ENCODE peak calls at places on chromosomes 12 and 14, in ten cellular contexts. One of them, this sample, is unnamed.

GRCh38 chr12:121400332-121401139 is 618 bp downstream of the RNF34 start:
- DNase-seq in tibial nerve: no peak
- DNase-seq in stomach: peak
- DNase-seq in CD8-positive, alpha-beta memory T cell: peak
- DNase-seq in A549: no peak
- DNase-seq in fibroblast of lung: peak
- DNase-seq in PC-3: peak
- DNase-seq in Karpas-422: peak
- DNase-seq in thoracic aorta: no peak
- DNase-seq in adrenal gland: peak
- DNase-seq in this sample: no peak

GRCh38 chr12:34604227-34604626 is 581.9 kb downstream of the ALG10 start:
- DNase-seq in tibial nerve: no peak
- DNase-seq in stomach: no peak
- DNase-seq in CD8-positive, alpha-beta memory T cell: no peak
- DNase-seq in A549: no peak
- DNase-seq in fibroblast of lung: no peak
- DNase-seq in PC-3: no peak
- DNase-seq in Karpas-422: no peak
- DNase-seq in thoracic aorta: no peak
- DNase-seq in adrenal gland: no peak
- DNase-seq in this sample: no peak

GRCh38 chr12:72296389-72296788 is 24.2 kb downstream of the TRHDE start:
- DNase-seq in tibial nerve: no peak
- DNase-seq in stomach: no peak
- DNase-seq in CD8-positive, alpha-beta memory T cell: no peak
- DNase-seq in A549: peak
- DNase-seq in fibroblast of lung: peak
- DNase-seq in PC-3: peak
- DNase-seq in Karpas-422: no peak
- DNase-seq in thoracic aorta: no peak
- DNase-seq in adrenal gland: no peak
- DNase-seq in this sample: peak

GRCh38 chr12:82099216-82099615 is 259.0 kb downstream of the CCDC59 start:
- DNase-seq in tibial nerve: no peak
- DNase-seq in stomach: no peak
- DNase-seq in CD8-positive, alpha-beta memory T cell: no peak
- DNase-seq in A549: no peak
- DNase-seq in fibroblast of lung: no peak
- DNase-seq in PC-3: no peak
- DNase-seq in Karpas-422: no peak
- DNase-seq in thoracic aorta: no peak
- DNase-seq in adrenal gland: no peak
- DNase-seq in this sample: peak

GRCh38 chr12:73308079-73308478 is 1035.9 kb downstream of the TRHDE start:
- DNase-seq in tibial nerve: no peak
- DNase-seq in stomach: no peak
- DNase-seq in CD8-positive, alpha-beta memory T cell: no peak
- DNase-seq in A549: no peak
- DNase-seq in fibroblast of lung: no peak
- DNase-seq in PC-3: no peak
- DNase-seq in Karpas-422: no peak
- DNase-seq in thoracic aorta: no peak
- DNase-seq in adrenal gland: no peak
- DNase-seq in this sample: no peak

GRCh38 chr14:27958757-27959156 is 807.8 kb upstream of the FOXG1 start:
- DNase-seq in tibial nerve: no peak
- DNase-seq in stomach: no peak
- DNase-seq in CD8-positive, alpha-beta memory T cell: no peak
- DNase-seq in A549: no peak
- DNase-seq in fibroblast of lung: no peak
- DNase-seq in PC-3: no peak
- DNase-seq in Karpas-422: no peak
- DNase-seq in thoracic aorta: no peak
- DNase-seq in adrenal gland: no peak
- DNase-seq in this sample: no peak

GRCh38 chr12:15216036-15216889 is 5.0 kb downstream of the RERG start:
- DNase-seq in tibial nerve: no peak
- DNase-seq in stomach: no peak
- DNase-seq in CD8-positive, alpha-beta memory T cell: no peak
- DNase-seq in A549: no peak
- DNase-seq in fibroblast of lung: no peak
- DNase-seq in PC-3: no peak
- DNase-seq in Karpas-422: no peak
- DNase-seq in thoracic aorta: no peak
- DNase-seq in adrenal gland: no peak
- DNase-seq in this sample: no peak

GRCh38 chr12:22173154-22173553 is 127.1 kb downstream of the CMAS start:
- DNase-seq in tibial nerve: no peak
- DNase-seq in stomach: no peak
- DNase-seq in CD8-positive, alpha-beta memory T cell: no peak
- DNase-seq in A549: peak
- DNase-seq in fibroblast of lung: peak
- DNase-seq in PC-3: no peak
- DNase-seq in Karpas-422: no peak
- DNase-seq in thoracic aorta: no peak
- DNase-seq in adrenal gland: no peak
- DNase-seq in this sample: no peak

GRCh38 chr14:91164676-91165075 is 50.8 kb downstream of the DGLUCY start:
- DNase-seq in tibial nerve: no peak
- DNase-seq in stomach: peak
- DNase-seq in CD8-positive, alpha-beta memory T cell: no peak
- DNase-seq in A549: no peak
- DNase-seq in fibroblast of lung: no peak
- DNase-seq in PC-3: peak
- DNase-seq in Karpas-422: no peak
- DNase-seq in thoracic aorta: no peak
- DNase-seq in adrenal gland: peak
- DNase-seq in this sample: peak

GRCh38 chr14:41022932-41023331 is 583.7 kb upstream of the LRFN5 start:
- DNase-seq in tibial nerve: no peak
- DNase-seq in stomach: no peak
- DNase-seq in CD8-positive, alpha-beta memory T cell: no peak
- DNase-seq in A549: no peak
- DNase-seq in fibroblast of lung: no peak
- DNase-seq in PC-3: peak
- DNase-seq in Karpas-422: no peak
- DNase-seq in thoracic aorta: no peak
- DNase-seq in adrenal gland: no peak
- DNase-seq in this sample: no peak

GRCh38 chr12:112870267-112870980 is 36.3 kb upstream of the OAS1 start:
- DNase-seq in tibial nerve: no peak
- DNase-seq in stomach: no peak
- DNase-seq in CD8-positive, alpha-beta memory T cell: no peak
- DNase-seq in A549: no peak
- DNase-seq in fibroblast of lung: no peak
- DNase-seq in PC-3: no peak
- DNase-seq in Karpas-422: no peak
- DNase-seq in thoracic aorta: no peak
- DNase-seq in adrenal gland: no peak
- DNase-seq in this sample: no peak

GRCh38 chr12:74483057-74483456 is 54.6 kb upstream of the ATXN7L3B start:
- DNase-seq in tibial nerve: no peak
- DNase-seq in stomach: no peak
- DNase-seq in CD8-positive, alpha-beta memory T cell: no peak
- DNase-seq in A549: no peak
- DNase-seq in fibroblast of lung: no peak
- DNase-seq in PC-3: no peak
- DNase-seq in Karpas-422: no peak
- DNase-seq in thoracic aorta: no peak
- DNase-seq in adrenal gland: no peak
- DNase-seq in this sample: no peak

GRCh38 chr14:75041613-75042012 is 9.7 kb downstream of the MLH3 start:
- DNase-seq in tibial nerve: no peak
- DNase-seq in stomach: no peak
- DNase-seq in CD8-positive, alpha-beta memory T cell: no peak
- DNase-seq in A549: no peak
- DNase-seq in fibroblast of lung: no peak
- DNase-seq in PC-3: peak
- DNase-seq in Karpas-422: no peak
- DNase-seq in thoracic aorta: no peak
- DNase-seq in adrenal gland: no peak
- DNase-seq in this sample: no peak

GRCh38 chr14:52356025-52356424 is 41.9 kb downstream of the PTGER2 start:
- DNase-seq in tibial nerve: no peak
- DNase-seq in stomach: no peak
- DNase-seq in CD8-positive, alpha-beta memory T cell: no peak
- DNase-seq in A549: no peak
- DNase-seq in fibroblast of lung: no peak
- DNase-seq in PC-3: peak
- DNase-seq in Karpas-422: no peak
- DNase-seq in thoracic aorta: no peak
- DNase-seq in adrenal gland: no peak
- DNase-seq in this sample: no peak

GRCh38 chr12:11622774-11623375 is 26.6 kb upstream of the ETV6 start:
- DNase-seq in tibial nerve: no peak
- DNase-seq in stomach: no peak
- DNase-seq in CD8-positive, alpha-beta memory T cell: no peak
- DNase-seq in A549: no peak
- DNase-seq in fibroblast of lung: no peak
- DNase-seq in PC-3: peak
- DNase-seq in Karpas-422: peak
- DNase-seq in thoracic aorta: no peak
- DNase-seq in adrenal gland: no peak
- DNase-seq in this sample: no peak

GRCh38 chr14:102390064-102390463 is 27.3 kb downstream of the TECPR2 start:
- DNase-seq in tibial nerve: no peak
- DNase-seq in stomach: no peak
- DNase-seq in CD8-positive, alpha-beta memory T cell: no peak
- DNase-seq in A549: no peak
- DNase-seq in fibroblast of lung: peak
- DNase-seq in PC-3: peak
- DNase-seq in Karpas-422: no peak
- DNase-seq in thoracic aorta: no peak
- DNase-seq in adrenal gland: no peak
- DNase-seq in this sample: no peak
- H3K27ac ChIP-seq in tibial nerve: no peak
- H3K27ac ChIP-seq in stomach: peak
- H3K27ac ChIP-seq in CD8-positive, alpha-beta memory T cell: no peak
- H3K27ac ChIP-seq in A549: no peak
- H3K27ac ChIP-seq in fibroblast of lung: no peak
- H3K27ac ChIP-seq in PC-3: no peak
- H3K27ac ChIP-seq in Karpas-422: no peak
- H3K27ac ChIP-seq in thoracic aorta: no peak
- H3K27ac ChIP-seq in adrenal gland: no peak
- H3K27ac ChIP-seq in this sample: no peak

GRCh38 chr12:126685636-126686035 is 1581.3 kb upstream of the TMEM132C start:
- DNase-seq in tibial nerve: no peak
- DNase-seq in stomach: no peak
- DNase-seq in CD8-positive, alpha-beta memory T cell: no peak
- DNase-seq in A549: no peak
- DNase-seq in fibroblast of lung: no peak
- DNase-seq in PC-3: no peak
- DNase-seq in Karpas-422: no peak
- DNase-seq in thoracic aorta: no peak
- DNase-seq in adrenal gland: no peak
- DNase-seq in this sample: no peak
- H3K27ac ChIP-seq in tibial nerve: no peak
- H3K27ac ChIP-seq in stomach: no peak
- H3K27ac ChIP-seq in CD8-positive, alpha-beta memory T cell: no peak
- H3K27ac ChIP-seq in A549: no peak
- H3K27ac ChIP-seq in fibroblast of lung: no peak
- H3K27ac ChIP-seq in PC-3: no peak
- H3K27ac ChIP-seq in Karpas-422: no peak
- H3K27ac ChIP-seq in thoracic aorta: no peak
- H3K27ac ChIP-seq in adrenal gland: no peak
- H3K27ac ChIP-seq in this sample: no peak

DNA sequence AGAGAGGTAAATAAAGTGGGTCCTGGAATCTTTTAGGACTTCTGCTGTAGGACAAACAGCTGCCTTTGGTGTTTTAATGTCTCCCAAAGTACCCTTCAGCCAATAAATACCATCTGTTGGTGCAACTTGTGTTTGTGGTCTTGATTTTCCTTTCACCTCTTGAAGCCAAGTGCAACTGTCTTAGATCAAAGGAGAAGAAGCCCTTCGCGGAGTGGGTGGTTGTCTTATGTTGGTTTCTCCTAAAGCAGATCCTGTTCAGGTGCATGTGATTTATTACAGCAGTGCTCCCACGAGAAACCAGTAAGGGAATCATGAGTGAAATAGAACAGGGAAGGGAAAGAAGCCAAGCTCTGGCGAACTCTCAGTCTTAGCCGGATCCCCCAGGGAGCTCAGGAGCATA is 27.7 kb downstream of the HRK start:
- DNase-seq in tibial nerve: no peak
- DNase-seq in stomach: no peak
- DNase-seq in CD8-positive, alpha-beta memory T cell: no peak
- DNase-seq in A549: no peak
- DNase-seq in fibroblast of lung: no peak
- DNase-seq in PC-3: no peak
- DNase-seq in Karpas-422: no peak
- DNase-seq in thoracic aorta: no peak
- DNase-seq in adrenal gland: no peak
- DNase-seq in this sample: no peak
- H3K27ac ChIP-seq in tibial nerve: no peak
- H3K27ac ChIP-seq in stomach: no peak
- H3K27ac ChIP-seq in CD8-positive, alpha-beta memory T cell: no peak
- H3K27ac ChIP-seq in A549: no peak
- H3K27ac ChIP-seq in fibroblast of lung: no peak
- H3K27ac ChIP-seq in PC-3: no peak
- H3K27ac ChIP-seq in Karpas-422: no peak
- H3K27ac ChIP-seq in thoracic aorta: no peak
- H3K27ac ChIP-seq in adrenal gland: no peak
- H3K27ac ChIP-seq in this sample: no peak

GRCh38 chr14:69013943-69014782 is 35.1 kb upstream of the ACTN1 start:
- DNase-seq in tibial nerve: peak
- DNase-seq in stomach: peak
- DNase-seq in CD8-positive, alpha-beta memory T cell: no peak
- DNase-seq in A549: no peak
- DNase-seq in fibroblast of lung: peak
- DNase-seq in PC-3: peak
- DNase-seq in Karpas-422: peak
- DNase-seq in thoracic aorta: no peak
- DNase-seq in adrenal gland: no peak
- DNase-seq in this sample: peak

GRCh38 chr14:69012251-69012953 is 33.3 kb upstream of the ACTN1 start:
- DNase-seq in tibial nerve: no peak
- DNase-seq in stomach: no peak
- DNase-seq in CD8-positive, alpha-beta memory T cell: no peak
- DNase-seq in A549: no peak
- DNase-seq in fibroblast of lung: peak
- DNase-seq in PC-3: no peak
- DNase-seq in Karpas-422: no peak
- DNase-seq in thoracic aorta: no peak
- DNase-seq in adrenal gland: no peak
- DNase-seq in this sample: no peak

GRCh38 chr14:69023035-69023434 is 43.9 kb upstream of the ACTN1 start:
- DNase-seq in tibial nerve: no peak
- DNase-seq in stomach: no peak
- DNase-seq in CD8-positive, alpha-beta memory T cell: no peak
- DNase-seq in A549: no peak
- DNase-seq in fibroblast of lung: no peak
- DNase-seq in PC-3: no peak
- DNase-seq in Karpas-422: peak
- DNase-seq in thoracic aorta: no peak
- DNase-seq in adrenal gland: no peak
- DNase-seq in this sample: no peak

GRCh38 chr14:69014829-69015259 is 35.7 kb upstream of the ACTN1 start:
- DNase-seq in tibial nerve: no peak
- DNase-seq in stomach: no peak
- DNase-seq in CD8-positive, alpha-beta memory T cell: no peak
- DNase-seq in A549: no peak
- DNase-seq in fibroblast of lung: no peak
- DNase-seq in PC-3: peak
- DNase-seq in Karpas-422: no peak
- DNase-seq in thoracic aorta: no peak
- DNase-seq in adrenal gland: no peak
- DNase-seq in this sample: no peak

GRCh38 chr14:69017706-69018105 is 38.6 kb upstream of the ACTN1 start:
- DNase-seq in tibial nerve: no peak
- DNase-seq in stomach: no peak
- DNase-seq in CD8-positive, alpha-beta memory T cell: no peak
- DNase-seq in A549: no peak
- DNase-seq in fibroblast of lung: no peak
- DNase-seq in PC-3: no peak
- DNase-seq in Karpas-422: no peak
- DNase-seq in thoracic aorta: no peak
- DNase-seq in adrenal gland: no peak
- DNase-seq in this sample: no peak
- H3K27ac ChIP-seq in tibial nerve: no peak
- H3K27ac ChIP-seq in stomach: no peak
- H3K27ac ChIP-seq in CD8-positive, alpha-beta memory T cell: no peak
- H3K27ac ChIP-seq in A549: no peak
- H3K27ac ChIP-seq in fibroblast of lung: no peak
- H3K27ac ChIP-seq in PC-3: no peak
- H3K27ac ChIP-seq in Karpas-422: no peak
- H3K27ac ChIP-seq in thoracic aorta: no peak
- H3K27ac ChIP-seq in adrenal gland: no peak
- H3K27ac ChIP-seq in this sample: no peak

This sample was measured in epithelial cell of prostate.